ENCODE peak calls at places on chromosomes 4 and X, in six cellular contexts. A is activated CD4-positive, alpha-beta T cell treated with anti-CD3 and anti-CD28 coated beads for 48 hours; N is psoas muscle; U is NCI-H1092 treated with DMSO at 0.1 percent for 48 hours; J is iris pigment epithelial cell; V is NCI-H345. K is an unnamed sample.

GRCh38 chr4:168888715-168889215 is 121.3 kb downstream of the CBR4 start:
- DNase-seq in N (no peak), J (no peak), A (no peak), V (no peak), U (no peak), K (no peak)

GRCh38 chr4:8182858-8183725 is 16.0 kb upstream of the SH3TC1 start:
- DNase-seq in J (peak), N (peak), V (no peak), A (no peak), U (no peak), K (no peak)

GRCh38 chr4:139142097-139142496 is 34.9 kb downstream of the ELF2 start:
- DNase-seq in N (no peak), J (no peak), A (no peak), U (no peak), V (no peak), K (no peak)

GRCh38 chr4:1382776-1383727 is 23.2 kb downstream of the NKX1-1 start:
- DNase-seq in J (no peak), U (no peak), N (no peak), V (no peak), A (no peak), K (no peak)

GRCh38 chrX:140980271-140980670 is 22.1 kb upstream of the SPANXB1 start:
- DNase-seq in J (no peak), N (no peak), V (no peak), A (no peak), U (no peak), K (no peak)

GRCh38 chr4:82893942-82894341 is 3.0 kb upstream of the SEC31A start:
- DNase-seq in N (no peak), U (no peak), V (no peak), J (peak), A (no peak), K (no peak)

GRCh38 chrX:117543885-117544284 is 572.7 kb downstream of the KLHL13 start:
- DNase-seq in U (no peak), J (no peak), V (no peak), N (no peak), A (no peak), K (no peak)

GRCh38 chrX:97310373-97310772 is 426.7 kb downstream of the RPA4 start:
- DNase-seq in V (no peak), A (no peak), J (peak), U (no peak), N (no peak), K (no peak)

GRCh38 chr4:178105223-178105622 is 663.0 kb upstream of the AGA start:
- DNase-seq in V (no peak), J (no peak), N (no peak), U (no peak), A (no peak), K (no peak)

GRCh38 chr4:79212311-79212710 is 113.5 kb downstream of the NAA11 start:
- DNase-seq in N (no peak), A (no peak), V (no peak), J (no peak), U (no peak), K (no peak)

GRCh38 chrX:116417214-116417613 is 19.2 kb upstream of the SLC6A14 start:
- DNase-seq in U (no peak), N (no peak), V (peak), J (no peak), A (no peak), K (peak)

GRCh38 chr4:185730387-185730786 is 81.6 kb downstream of the SORBS2 start:
- DNase-seq in A (no peak), U (no peak), J (peak), V (no peak), N (no peak), K (no peak)

GRCh38 chr4:20474119-20474518 is 222.4 kb downstream of the SLIT2 start:
- DNase-seq in V (no peak), A (no peak), U (no peak), J (peak), N (no peak), K (no peak)

GRCh38 chr4:44738615-44739014 is 12.3 kb upstream of the GNPDA2 start:
- DNase-seq in U (no peak), V (no peak), J (no peak), N (no peak), A (no peak), K (no peak)

GRCh38 chrX:19630776-19631707 is 115.7 kb upstream of the MAP3K15 start:
- DNase-seq in U (no peak), N (no peak), A (no peak), J (no peak), V (no peak), K (no peak)